ENCODE peak calls at places on chromosomes 2 and 18, in four cellular contexts. One of them, this sample, is unnamed.

GRCh38 chr2:17539993-17540812 is at the start of gene VSNL1:
- DNase-seq in brain microvascular endothelial cell: peak
- DNase-seq in Peyer's patch: peak
- DNase-seq in heart right ventricle: peak
- DNase-seq in this sample: peak

GRCh38 chr2:196168181-196168580 is 3.2 kb downstream of the STK17B start:
- DNase-seq in heart right ventricle: no peak
- DNase-seq in brain microvascular endothelial cell: peak
- DNase-seq in Peyer's patch: no peak
- DNase-seq in this sample: no peak

GRCh38 chr2:144780983-144781382 is 261.1 kb upstream of the ZEB2 start:
- DNase-seq in brain microvascular endothelial cell: no peak
- DNase-seq in heart right ventricle: no peak
- DNase-seq in Peyer's patch: no peak
- DNase-seq in this sample: no peak

GRCh38 chr2:53751728-53752127 is 15.9 kb upstream of the CHAC2 start:
- DNase-seq in brain microvascular endothelial cell: no peak
- DNase-seq in Peyer's patch: no peak
- DNase-seq in heart right ventricle: no peak
- DNase-seq in this sample: no peak

GRCh38 chr2:95730813-95731212 is 139.0 kb downstream of the TRIM43 start:
- DNase-seq in heart right ventricle: no peak
- DNase-seq in brain microvascular endothelial cell: no peak
- DNase-seq in Peyer's patch: no peak
- DNase-seq in this sample: no peak

GRCh38 chr2:66846887-66847286 is 412.0 kb downstream of the MEIS1 start:
- DNase-seq in heart right ventricle: no peak
- DNase-seq in brain microvascular endothelial cell: no peak
- DNase-seq in Peyer's patch: no peak
- DNase-seq in this sample: no peak

GRCh38 chr2:200788129-200788718 is 23.5 kb upstream of the BZW1 start:
- DNase-seq in Peyer's patch: no peak
- DNase-seq in heart right ventricle: no peak
- DNase-seq in brain microvascular endothelial cell: peak
- DNase-seq in this sample: no peak

GRCh38 chr2:224569654-224570053 is 15.5 kb downstream of the CUL3 start:
- DNase-seq in brain microvascular endothelial cell: no peak
- DNase-seq in heart right ventricle: no peak
- DNase-seq in Peyer's patch: no peak
- DNase-seq in this sample: no peak

GRCh38 chr2:109494351-109494750 is 119.4 kb downstream of the SEPTIN10 start:
- DNase-seq in heart right ventricle: no peak
- DNase-seq in brain microvascular endothelial cell: no peak
- DNase-seq in Peyer's patch: peak
- DNase-seq in this sample: no peak

GRCh38 chr2:152244241-152244640 is 68.7 kb upstream of the STAM2 start:
- DNase-seq in Peyer's patch: no peak
- DNase-seq in brain microvascular endothelial cell: no peak
- DNase-seq in heart right ventricle: no peak
- DNase-seq in this sample: no peak

GRCh38 chr2:227932001-227932400 is 60.6 kb downstream of the DAW1 start:
- DNase-seq in Peyer's patch: no peak
- DNase-seq in brain microvascular endothelial cell: no peak
- DNase-seq in heart right ventricle: no peak
- DNase-seq in this sample: no peak

GRCh38 chr2:20144861-20145260 is 80.1 kb downstream of the SDC1 start:
- DNase-seq in heart right ventricle: no peak
- DNase-seq in Peyer's patch: no peak
- DNase-seq in brain microvascular endothelial cell: no peak
- DNase-seq in this sample: no peak

GRCh38 chr2:239934571-239935171 is 90.5 kb downstream of the NDUFA10 start:
- DNase-seq in heart right ventricle: peak
- DNase-seq in Peyer's patch: peak
- DNase-seq in brain microvascular endothelial cell: peak
- DNase-seq in this sample: peak

GRCh38 chr2:209495855-209496585 is 72.2 kb downstream of the MAP2 start:
- DNase-seq in Peyer's patch: no peak
- DNase-seq in heart right ventricle: no peak
- DNase-seq in brain microvascular endothelial cell: peak
- DNase-seq in this sample: no peak

GRCh38 chr2:8416836-8417832 is 264.7 kb upstream of the ID2 start:
- DNase-seq in heart right ventricle: no peak
- DNase-seq in Peyer's patch: no peak
- DNase-seq in brain microvascular endothelial cell: no peak
- DNase-seq in this sample: no peak
- H3K27ac ChIP-seq in heart right ventricle: no peak
- H3K27ac ChIP-seq in Peyer's patch: no peak
- H3K27ac ChIP-seq in brain microvascular endothelial cell: no peak
- H3K27ac ChIP-seq in this sample: no peak

GRCh38 chr18:25962919-25963318 is 127.5 kb downstream of the SS18 start:
- DNase-seq in Peyer's patch: no peak
- DNase-seq in brain microvascular endothelial cell: no peak
- DNase-seq in heart right ventricle: no peak
- DNase-seq in this sample: no peak
- H3K27ac ChIP-seq in Peyer's patch: no peak
- H3K27ac ChIP-seq in brain microvascular endothelial cell: no peak
- H3K27ac ChIP-seq in heart right ventricle: no peak
- H3K27ac ChIP-seq in this sample: no peak

GRCh38 chr2:231662028-231662810 is 46.1 kb upstream of the PTMA start:
- DNase-seq in Peyer's patch: peak
- DNase-seq in brain microvascular endothelial cell: peak
- DNase-seq in heart right ventricle: peak
- DNase-seq in this sample: peak
- H3K27ac ChIP-seq in Peyer's patch: peak
- H3K27ac ChIP-seq in brain microvascular endothelial cell: peak
- H3K27ac ChIP-seq in heart right ventricle: peak
- H3K27ac ChIP-seq in this sample: peak

DNA sequence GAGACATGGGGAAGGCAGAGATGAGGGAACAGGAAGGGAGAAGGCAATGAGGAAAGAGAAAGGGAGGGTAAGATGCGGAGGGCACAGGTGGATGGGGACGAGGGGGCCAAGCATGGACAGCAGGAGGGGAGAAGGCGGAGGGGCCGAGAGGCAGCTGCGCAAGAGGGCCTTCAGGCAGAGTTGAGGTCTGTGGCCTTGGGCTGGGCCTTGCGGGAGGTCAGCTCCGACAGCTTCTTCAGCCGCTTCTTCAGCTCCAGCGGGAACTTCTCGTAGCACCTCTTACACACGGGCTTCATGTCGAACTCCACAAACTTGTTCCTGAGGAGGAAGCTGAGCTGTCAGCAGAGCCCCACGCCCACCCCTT is 6.9 kb upstream of the GPR17 start:
- DNase-seq in heart right ventricle: peak
- DNase-seq in Peyer's patch: no peak
- DNase-seq in brain microvascular endothelial cell: no peak
- DNase-seq in this sample: no peak
- H3K27ac ChIP-seq in heart right ventricle: peak
- H3K27ac ChIP-seq in Peyer's patch: peak
- H3K27ac ChIP-seq in brain microvascular endothelial cell: no peak
- H3K27ac ChIP-seq in this sample: peak

DNA sequence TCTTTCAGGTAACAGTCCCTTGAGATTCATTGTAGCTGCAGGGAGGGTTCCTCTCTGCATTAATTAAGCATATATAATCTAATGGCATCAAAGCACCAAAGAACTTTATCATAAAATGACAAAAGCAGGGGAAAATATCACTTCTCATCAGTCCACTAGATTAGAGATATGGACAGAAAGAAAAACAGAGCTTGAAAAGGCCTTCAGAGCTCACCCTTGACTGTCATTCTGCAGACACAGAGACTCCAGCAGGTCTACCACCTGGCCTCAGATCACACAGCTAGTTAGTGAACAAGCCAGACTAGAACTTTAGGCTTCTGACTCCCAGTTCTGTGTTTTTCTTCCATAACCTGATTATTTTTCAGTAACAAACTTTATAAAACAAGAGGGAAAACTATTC is 88.5 kb downstream of the FIGN start:
- DNase-seq in heart right ventricle: no peak
- DNase-seq in Peyer's patch: no peak
- DNase-seq in brain microvascular endothelial cell: no peak
- DNase-seq in this sample: no peak
- H3K27ac ChIP-seq in heart right ventricle: no peak
- H3K27ac ChIP-seq in Peyer's patch: no peak
- H3K27ac ChIP-seq in brain microvascular endothelial cell: no peak
- H3K27ac ChIP-seq in this sample: no peak

DNA sequence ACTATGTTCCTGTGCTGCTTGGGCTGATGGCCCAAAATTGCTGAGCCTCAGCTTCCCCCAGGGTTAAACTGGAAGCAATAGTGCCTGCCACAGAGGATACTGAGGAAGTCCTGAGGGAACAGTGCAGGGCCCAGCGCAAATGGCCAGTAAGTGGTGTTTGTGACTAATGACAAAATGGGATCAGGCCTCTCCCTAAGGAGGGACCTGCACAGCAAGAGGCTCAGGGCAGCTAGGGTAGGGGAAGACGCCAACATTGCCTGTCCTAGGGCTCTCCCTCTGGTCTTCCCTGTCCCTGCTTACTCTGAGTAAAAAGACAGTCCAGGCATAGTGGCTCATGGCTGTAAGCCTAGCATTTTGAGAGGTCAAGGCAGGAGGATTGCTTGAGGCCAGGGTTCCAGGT is 37.8 kb downstream of the INO80C start:
- DNase-seq in heart right ventricle: no peak
- DNase-seq in brain microvascular endothelial cell: no peak
- DNase-seq in Peyer's patch: no peak
- DNase-seq in this sample: no peak
- H3K27ac ChIP-seq in heart right ventricle: no peak
- H3K27ac ChIP-seq in brain microvascular endothelial cell: peak
- H3K27ac ChIP-seq in Peyer's patch: no peak
- H3K27ac ChIP-seq in this sample: no peak

DNA sequence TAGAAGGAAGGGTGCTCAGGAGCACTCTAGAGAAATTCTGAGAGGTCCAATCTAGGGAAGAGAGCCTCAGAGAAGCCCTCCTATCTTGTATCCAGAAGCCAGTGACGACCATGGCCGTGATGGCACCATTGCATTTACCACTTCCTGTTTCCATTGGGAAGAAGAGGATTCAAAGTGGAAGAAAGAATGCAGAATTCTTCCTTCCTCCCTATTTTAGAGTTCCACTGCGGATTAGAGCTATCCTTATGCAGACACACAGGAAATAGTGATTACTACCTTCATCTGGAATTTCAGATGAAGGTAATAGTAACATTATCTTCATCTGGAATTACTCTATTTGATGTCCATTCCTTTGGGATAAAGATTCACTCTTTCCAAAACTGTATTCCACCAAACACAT is 45.6 kb upstream of the PCBP1 start:
- DNase-seq in heart right ventricle: no peak
- DNase-seq in Peyer's patch: no peak
- DNase-seq in brain microvascular endothelial cell: no peak
- DNase-seq in this sample: no peak
- H3K27ac ChIP-seq in heart right ventricle: no peak
- H3K27ac ChIP-seq in Peyer's patch: no peak
- H3K27ac ChIP-seq in brain microvascular endothelial cell: no peak
- H3K27ac ChIP-seq in this sample: no peak

DNA sequence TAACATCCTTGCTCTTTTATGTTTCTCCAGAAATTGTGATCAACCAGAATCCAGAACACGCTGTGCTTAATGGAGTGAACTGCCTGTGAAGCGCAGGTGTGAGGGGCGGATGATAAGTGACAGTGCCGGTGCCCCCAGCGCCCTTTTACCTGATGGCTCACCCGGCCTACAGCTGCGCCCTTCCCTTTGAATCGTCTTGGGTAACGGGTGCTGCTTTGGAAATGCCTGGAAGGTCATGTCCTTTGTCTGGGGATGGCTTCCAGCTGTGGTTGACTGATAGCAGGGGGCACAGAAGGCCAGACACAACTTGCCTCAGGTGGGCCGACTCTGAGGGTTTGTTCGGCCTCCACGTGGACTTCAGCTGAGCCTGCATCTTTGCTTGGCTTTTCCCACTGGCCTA is 119.4 kb downstream of the LPIN1 start:
- DNase-seq in heart right ventricle: no peak
- DNase-seq in Peyer's patch: no peak
- DNase-seq in brain microvascular endothelial cell: no peak
- DNase-seq in this sample: no peak
- H3K27ac ChIP-seq in heart right ventricle: no peak
- H3K27ac ChIP-seq in Peyer's patch: no peak
- H3K27ac ChIP-seq in brain microvascular endothelial cell: no peak
- H3K27ac ChIP-seq in this sample: no peak

This sample was measured in lower lobe of right lung.